ENCODE peak calls at places on chromosome 7, in eight cellular contexts. S is keratinocyte, N is thoracic aorta, W is neuronal stem cell, K is cardiac muscle cell, D is K562, X is psoas muscle, Q is GM23338. B is an unnamed sample.

GRCh38 chr7:86667732-86668131 is 24.0 kb downstream of the GRM3 start:
- DNase-seq in S (no peak), N (no peak), W (no peak), K (peak), D (no peak), X (no peak), Q (peak), B (no peak)

GRCh38 chr7:44430054-44430453 is 60.4 kb downstream of the NUDCD3 start:
- DNase-seq in S (no peak), N (no peak), W (no peak), K (no peak), D (no peak), X (no peak), Q (no peak), B (no peak)

GRCh38 chr7:2049782-2050510 is 182.8 kb downstream of the MAD1L1 start:
- DNase-seq in S (no peak), N (no peak), W (no peak), K (no peak), D (no peak), X (peak), Q (no peak), B (no peak)

GRCh38 chr7:100585511-100586265 is at the start of gene LRCH4:
- DNase-seq in S (no peak), N (no peak), W (no peak), K (no peak), D (peak), X (peak), Q (peak), B (peak)

GRCh38 chr7:39130304-39130703 is 152.6 kb downstream of the POU6F2 start:
- DNase-seq in S (no peak), N (no peak), W (no peak), K (no peak), D (no peak), X (no peak), Q (no peak), B (no peak)

GRCh38 chr7:30804078-30804661 is 33.0 kb downstream of the MINDY4 start:
- DNase-seq in S (no peak), N (no peak), W (no peak), K (no peak), D (no peak), X (no peak), Q (no peak), B (peak)

GRCh38 chr7:46448478-46448877 is 527.4 kb upstream of the IGFBP3 start:
- DNase-seq in S (no peak), N (no peak), W (no peak), K (no peak), D (no peak), X (no peak), Q (no peak), B (no peak)

GRCh38 chr7:42155836-42156540 is 81.0 kb downstream of the GLI3 start:
- DNase-seq in S (no peak), N (no peak), W (no peak), K (no peak), D (no peak), X (no peak), Q (no peak), B (no peak)

GRCh38 chr7:50275430-50275829 is 29.1 kb upstream of the IKZF1 start:
- DNase-seq in S (no peak), N (no peak), W (no peak), K (no peak), D (no peak), X (no peak), Q (no peak), B (no peak)

GRCh38 chr7:50272808-50273207 is 31.7 kb upstream of the IKZF1 start:
- DNase-seq in S (no peak), N (no peak), W (no peak), K (no peak), D (no peak), X (no peak), Q (no peak), B (no peak)

GRCh38 chr7:50273870-50274269 is 30.6 kb upstream of the IKZF1 start:
- DNase-seq in S (no peak), N (no peak), W (no peak), K (no peak), D (no peak), X (no peak), Q (no peak), B (no peak)

GRCh38 chr7:50274361-50274760 is 30.2 kb upstream of the IKZF1 start:
- DNase-seq in S (no peak), N (no peak), W (no peak), K (no peak), D (no peak), X (no peak), Q (no peak), B (no peak)

DNA sequence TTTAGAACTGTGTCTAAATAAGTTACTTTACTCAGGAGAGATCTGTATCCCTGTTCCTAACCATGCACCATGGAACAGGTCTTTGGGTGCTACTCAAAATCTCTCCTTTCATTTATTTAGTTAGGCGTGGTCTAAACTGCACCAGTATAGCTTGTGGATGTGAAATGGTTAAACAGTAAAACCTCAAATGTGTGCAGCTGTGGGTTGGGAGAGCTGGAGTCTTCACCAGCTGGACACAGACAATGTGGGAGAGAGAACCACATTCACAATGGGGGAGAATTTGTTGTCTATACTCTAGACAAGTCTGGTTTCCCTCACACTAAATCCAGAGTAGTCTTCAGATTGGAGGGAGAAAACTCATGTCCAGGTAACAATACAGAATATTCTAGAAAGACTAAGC is 31.2 kb upstream of the IKZF1 start:
- DNase-seq in S (no peak), N (no peak), W (no peak), K (no peak), D (no peak), X (no peak), Q (no peak), B (no peak)
- H3K27ac ChIP-seq in S (no peak), N (no peak), W (no peak), K (no peak), D (no peak), X (no peak), Q (no peak), B (no peak)

GRCh38 chr7:50205011-50205410 is 99.5 kb upstream of the IKZF1 start:
- DNase-seq in S (no peak), N (no peak), W (no peak), K (no peak), D (no peak), X (no peak), Q (peak), B (no peak)

GRCh38 chr7:50206521-50207250 is 97.8 kb upstream of the IKZF1 start:
- DNase-seq in S (no peak), N (no peak), W (no peak), K (no peak), D (no peak), X (no peak), Q (no peak), B (no peak)

GRCh38 chr7:50202052-50202555 is 102.4 kb upstream of the IKZF1 start:
- DNase-seq in S (no peak), N (no peak), W (no peak), K (no peak), D (no peak), X (no peak), Q (no peak), B (no peak)

GRCh38 chr7:50204576-50204975 is 99.9 kb upstream of the IKZF1 start:
- DNase-seq in S (no peak), N (no peak), W (no peak), K (no peak), D (no peak), X (no peak), Q (no peak), B (no peak)

GRCh38 chr7:50203521-50203920 is 101.0 kb upstream of the IKZF1 start:
- DNase-seq in S (no peak), N (no peak), W (no peak), K (no peak), D (no peak), X (no peak), Q (no peak), B (no peak)
- H3K27ac ChIP-seq in S (no peak), N (no peak), W (no peak), K (no peak), D (no peak), X (no peak), Q (no peak), B (no peak)

DNA sequence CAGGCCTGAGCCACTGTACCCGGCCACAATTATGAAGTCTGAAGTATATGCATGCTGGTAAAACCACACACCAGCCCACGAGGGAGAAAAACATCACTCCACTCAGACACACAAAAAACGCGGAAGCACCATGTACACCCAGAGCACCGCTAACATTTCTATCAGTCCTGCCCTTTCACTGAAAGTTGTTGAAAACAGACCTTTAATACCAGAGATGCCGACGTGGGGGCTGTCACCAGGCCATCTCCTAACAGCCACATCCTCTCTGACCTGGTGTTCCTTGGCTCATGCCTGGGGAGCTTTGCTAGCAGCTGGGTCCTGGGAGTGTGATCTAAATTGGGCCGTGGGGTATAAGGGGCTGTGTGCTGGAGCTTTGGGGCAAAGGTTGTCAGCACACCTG is 49.8 kb downstream of the BAIAP2L1 start:
- DNase-seq in S (no peak), N (no peak), W (no peak), K (no peak), D (no peak), X (no peak), Q (no peak), B (no peak)
- H3K27ac ChIP-seq in S (peak), N (no peak), W (no peak), K (no peak), D (no peak), X (no peak), Q (no peak), B (no peak)

DNA sequence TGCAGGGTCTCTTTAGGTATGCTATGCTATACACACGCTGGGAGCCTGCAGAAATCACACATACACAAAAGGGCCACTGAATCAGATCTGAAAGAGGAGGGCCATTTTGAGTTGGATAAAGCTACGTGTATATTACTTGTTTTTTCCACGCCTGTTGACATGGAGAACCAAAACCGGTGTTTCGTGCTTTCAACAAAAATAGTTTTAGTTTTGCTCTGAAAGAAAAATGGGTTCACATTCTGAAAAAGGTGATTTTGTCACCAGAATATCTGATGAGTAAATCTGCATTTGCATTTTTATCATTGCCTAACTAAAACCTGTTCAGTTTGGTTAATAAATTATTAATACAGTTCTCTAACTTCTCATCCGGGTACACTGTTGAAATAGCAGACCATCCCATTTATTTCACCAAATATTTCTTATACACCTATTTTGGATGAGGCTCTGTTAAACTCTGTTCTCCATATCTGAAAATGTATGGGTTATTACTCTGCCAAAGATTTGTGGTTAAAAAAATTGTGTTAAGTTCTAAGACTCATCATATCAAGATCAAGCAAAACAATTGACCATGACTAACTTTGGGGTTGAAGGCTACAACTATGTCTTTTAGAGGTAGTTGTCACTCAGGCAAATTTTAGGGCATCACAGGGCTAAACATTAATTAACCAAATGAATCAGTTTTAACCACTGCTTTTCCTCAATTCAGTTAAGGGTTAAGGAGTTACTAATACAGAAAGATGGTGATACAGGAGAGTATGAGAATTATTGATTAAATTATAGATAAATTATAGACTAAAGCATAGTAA is 101.2 kb upstream of the RPA3 start:
- DNase-seq in S (no peak), N (no peak), W (no peak), K (no peak), D (no peak), X (no peak), Q (no peak), B (no peak)
- H3K27ac ChIP-seq in S (no peak), N (no peak), W (no peak), K (no peak), D (no peak), X (no peak), Q (no peak), B (no peak)

DNA sequence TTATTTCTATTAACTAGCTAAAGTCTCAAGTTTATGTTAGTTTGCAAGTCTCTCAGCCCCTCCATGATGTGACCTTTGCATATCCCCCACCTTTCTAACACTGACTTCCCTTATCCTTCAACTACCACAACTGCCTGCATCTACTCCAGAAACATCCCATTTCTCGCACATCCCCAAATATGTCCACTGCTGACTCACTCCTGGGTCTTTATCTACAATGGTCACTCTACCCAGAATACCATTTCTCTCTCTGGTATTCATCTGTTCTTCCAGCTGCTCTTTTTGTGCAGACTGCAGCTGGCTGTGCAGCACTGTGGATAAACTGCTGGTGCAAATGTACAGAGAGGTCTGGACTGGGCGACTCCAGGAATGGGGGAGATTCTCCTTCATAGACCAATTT is 32.7 kb upstream of the PRSS1 start:
- DNase-seq in S (no peak), N (no peak), W (no peak), K (no peak), D (no peak), X (no peak), Q (no peak), B (no peak)
- H3K27ac ChIP-seq in S (no peak), N (no peak), W (no peak), K (no peak), D (no peak), X (no peak), Q (no peak), B (no peak)

DNA sequence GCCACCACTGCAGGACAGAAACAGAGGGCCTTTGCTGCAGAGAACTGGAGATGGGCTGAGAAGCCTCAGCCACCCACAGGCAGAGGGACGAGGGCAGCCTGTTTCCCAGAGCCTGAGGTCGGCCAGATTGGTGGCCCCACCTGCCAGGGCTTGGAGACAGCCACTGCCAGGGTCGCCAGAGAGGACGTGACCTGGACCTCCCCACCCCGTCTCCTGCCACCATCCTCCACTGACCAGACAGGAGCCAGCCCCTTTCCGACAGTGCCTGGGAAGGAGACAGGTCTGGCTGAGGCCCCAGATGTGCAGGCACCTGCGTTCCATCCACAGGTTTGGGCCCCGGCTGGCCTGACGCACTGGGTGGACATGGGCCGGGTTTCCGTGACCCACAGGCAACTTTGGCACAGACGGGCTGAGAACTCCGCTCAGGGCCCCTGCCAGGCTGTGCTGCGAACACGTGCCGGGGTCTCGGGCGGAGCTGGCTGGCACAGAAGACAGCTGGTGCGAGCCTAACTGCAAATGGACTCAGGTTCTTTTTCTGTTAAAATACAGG is 7.1 kb downstream of the COX19 start:
- DNase-seq in S (no peak), N (no peak), W (no peak), K (no peak), D (no peak), X (no peak), Q (no peak), B (no peak)
- H3K27ac ChIP-seq in S (no peak), N (no peak), W (no peak), K (peak), D (no peak), X (no peak), Q (no peak), B (no peak)

GRCh38 chr7:102891693-102892261 is 21.0 kb upstream of the LRRC17 start:
- DNase-seq in S (no peak), N (peak), W (no peak), K (no peak), D (no peak), X (peak), Q (no peak), B (no peak)
- H3K27ac ChIP-seq in S (no peak), N (peak), W (no peak), K (no peak), D (no peak), X (no peak), Q (no peak), B (peak)